ENCODE peak calls at places on chromosomes 5 and 9, in seven cellular contexts. One of them, this sample, is unnamed. For H3K4me1 and H3K36me3, the result is how much of the 10 kb centered on the place peaks cover.

GRCh38 chr5:93461751-93462150 is 119.3 kb downstream of the NR2F1-AS1 start:
- DNase-seq in mesenchymal stem cell: peak
- DNase-seq in body of pancreas: no peak
- DNase-seq in lung: no peak
- DNase-seq in colonic mucosa: no peak
- DNase-seq in lower lobe of right lung: no peak
- DNase-seq in cardiac muscle cell: no peak
- DNase-seq in this sample: no peak

GRCh38 chr9:126631254-126631653 is 17.5 kb downstream of the LMX1B start:
- DNase-seq in mesenchymal stem cell: no peak
- DNase-seq in body of pancreas: no peak
- DNase-seq in lung: no peak
- DNase-seq in colonic mucosa: no peak
- DNase-seq in lower lobe of right lung: no peak
- DNase-seq in cardiac muscle cell: peak
- DNase-seq in this sample: no peak

GRCh38 chr5:168651654-168652053 is 72.5 kb upstream of the PANK3 start:
- DNase-seq in mesenchymal stem cell: peak
- DNase-seq in body of pancreas: no peak
- DNase-seq in lung: no peak
- DNase-seq in colonic mucosa: no peak
- DNase-seq in lower lobe of right lung: no peak
- DNase-seq in cardiac muscle cell: peak
- DNase-seq in this sample: no peak

GRCh38 chr9:27194401-27195091 is 85.5 kb downstream of the TEK start:
- DNase-seq in mesenchymal stem cell: peak
- DNase-seq in body of pancreas: no peak
- DNase-seq in lung: no peak
- DNase-seq in colonic mucosa: no peak
- DNase-seq in lower lobe of right lung: no peak
- DNase-seq in cardiac muscle cell: peak
- DNase-seq in this sample: peak

GRCh38 chr9:42852133-42852532 is 668.7 kb downstream of the SPATA31A6 start:
- DNase-seq in mesenchymal stem cell: peak
- DNase-seq in body of pancreas: peak
- DNase-seq in lung: no peak
- DNase-seq in colonic mucosa: peak
- DNase-seq in lower lobe of right lung: no peak
- DNase-seq in cardiac muscle cell: peak
- DNase-seq in this sample: peak

GRCh38 chr9:104969116-104969515 is 41.2 kb upstream of the ABCA1 start:
- DNase-seq in mesenchymal stem cell: no peak
- DNase-seq in body of pancreas: no peak
- DNase-seq in lung: no peak
- DNase-seq in colonic mucosa: no peak
- DNase-seq in lower lobe of right lung: no peak
- DNase-seq in cardiac muscle cell: no peak
- DNase-seq in this sample: no peak

GRCh38 chr5:108919591-108920326 is 172.1 kb downstream of the FER start:
- DNase-seq in mesenchymal stem cell: no peak
- DNase-seq in body of pancreas: no peak
- DNase-seq in lung: no peak
- DNase-seq in colonic mucosa: no peak
- DNase-seq in lower lobe of right lung: no peak
- DNase-seq in cardiac muscle cell: no peak
- DNase-seq in this sample: no peak

GRCh38 chr5:158590936-158591863 is 508.5 kb downstream of the EBF1 start:
- DNase-seq in mesenchymal stem cell: peak
- DNase-seq in body of pancreas: peak
- DNase-seq in lung: no peak
- DNase-seq in colonic mucosa: no peak
- DNase-seq in lower lobe of right lung: no peak
- DNase-seq in cardiac muscle cell: peak
- DNase-seq in this sample: no peak

GRCh38 chr9:19583890-19584289 is 175.1 kb downstream of the ACER2 start:
- DNase-seq in mesenchymal stem cell: no peak
- DNase-seq in body of pancreas: no peak
- DNase-seq in lung: no peak
- DNase-seq in colonic mucosa: no peak
- DNase-seq in lower lobe of right lung: no peak
- DNase-seq in cardiac muscle cell: no peak
- DNase-seq in this sample: no peak

GRCh38 chr5:91490340-91490739 is 107.2 kb upstream of the ARRDC3 start:
- DNase-seq in mesenchymal stem cell: no peak
- DNase-seq in body of pancreas: no peak
- DNase-seq in lung: no peak
- DNase-seq in colonic mucosa: no peak
- DNase-seq in lower lobe of right lung: no peak
- DNase-seq in cardiac muscle cell: no peak
- DNase-seq in this sample: no peak

GRCh38 chr5:43209060-43209459 is 17.0 kb downstream of the NIM1K start:
- DNase-seq in mesenchymal stem cell: no peak
- DNase-seq in body of pancreas: no peak
- DNase-seq in lung: no peak
- DNase-seq in colonic mucosa: no peak
- DNase-seq in lower lobe of right lung: no peak
- DNase-seq in cardiac muscle cell: no peak
- DNase-seq in this sample: no peak

GRCh38 chr5:58466939-58467338 is 7.1 kb upstream of the PLK2 start:
- DNase-seq in mesenchymal stem cell: peak
- DNase-seq in body of pancreas: no peak
- DNase-seq in lung: no peak
- DNase-seq in colonic mucosa: no peak
- DNase-seq in lower lobe of right lung: no peak
- DNase-seq in cardiac muscle cell: peak
- DNase-seq in this sample: no peak

GRCh38 chr9:4289411-4290380 is 10.2 kb downstream of the GLIS3 start:
- DNase-seq in mesenchymal stem cell: peak
- DNase-seq in body of pancreas: no peak
- DNase-seq in lung: no peak
- DNase-seq in colonic mucosa: no peak
- DNase-seq in lower lobe of right lung: no peak
- DNase-seq in cardiac muscle cell: no peak
- DNase-seq in this sample: no peak

GRCh38 chr5:145811834-145812625 is 23.1 kb downstream of the PRELID2 start:
- DNase-seq in mesenchymal stem cell: peak
- DNase-seq in body of pancreas: no peak
- DNase-seq in lung: no peak
- DNase-seq in colonic mucosa: no peak
- DNase-seq in lower lobe of right lung: no peak
- DNase-seq in cardiac muscle cell: peak
- DNase-seq in this sample: no peak

GRCh38 chr9:18632624-18633407 is 158.9 kb downstream of the ADAMTSL1 start:
- DNase-seq in mesenchymal stem cell: peak
- DNase-seq in body of pancreas: no peak
- DNase-seq in lung: no peak
- DNase-seq in colonic mucosa: no peak
- DNase-seq in lower lobe of right lung: no peak
- DNase-seq in cardiac muscle cell: peak
- DNase-seq in this sample: peak

GRCh38 chr9:33166263-33167083 is 663 bp downstream of the B4GALT1 start:
- DNase-seq in mesenchymal stem cell: peak
- DNase-seq in body of pancreas: no peak
- DNase-seq in lung: peak
- DNase-seq in colonic mucosa: peak
- DNase-seq in lower lobe of right lung: peak
- DNase-seq in cardiac muscle cell: peak
- DNase-seq in this sample: peak

GRCh38 chr9:14565352-14565956 is 127.8 kb downstream of the ZDHHC21 start:
- DNase-seq in mesenchymal stem cell: no peak
- DNase-seq in body of pancreas: no peak
- DNase-seq in lung: no peak
- DNase-seq in colonic mucosa: no peak
- DNase-seq in lower lobe of right lung: no peak
- DNase-seq in cardiac muscle cell: no peak
- DNase-seq in this sample: no peak

GRCh38 chr5:149886697-149887470 is 57.7 kb downstream of the PDE6A start:
- DNase-seq in mesenchymal stem cell: peak
- DNase-seq in body of pancreas: no peak
- DNase-seq in lung: peak
- DNase-seq in colonic mucosa: no peak
- DNase-seq in lower lobe of right lung: no peak
- DNase-seq in cardiac muscle cell: peak
- DNase-seq in this sample: no peak

GRCh38 chr9:94922691-94923107 is 196.2 kb downstream of the AOPEP start:
- DNase-seq in mesenchymal stem cell: peak
- DNase-seq in body of pancreas: no peak
- DNase-seq in lung: no peak
- DNase-seq in colonic mucosa: no peak
- DNase-seq in lower lobe of right lung: no peak
- DNase-seq in cardiac muscle cell: peak
- DNase-seq in this sample: no peak

DNA sequence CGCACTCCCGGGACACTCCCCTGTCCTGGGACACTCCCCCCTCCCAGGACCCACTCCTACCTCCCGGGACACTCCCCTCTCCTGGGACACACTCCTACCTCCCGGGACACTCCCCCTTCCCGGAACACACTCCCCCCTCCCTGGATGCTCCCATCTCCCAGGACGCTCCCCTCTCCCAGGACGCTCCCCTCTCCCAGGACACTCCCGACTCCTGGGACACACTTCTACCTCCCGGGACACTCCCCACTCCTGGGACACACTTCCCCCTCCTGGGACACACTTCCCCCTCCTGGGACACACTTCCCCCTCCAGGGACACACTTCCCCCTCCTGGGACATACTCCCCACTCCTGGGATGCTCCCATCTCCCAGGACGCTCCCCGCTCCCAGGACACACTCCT is 95.6 kb downstream of the RXRA start:
- DNase-seq in mesenchymal stem cell: no peak
- DNase-seq in body of pancreas: no peak
- DNase-seq in lung: no peak
- DNase-seq in colonic mucosa: no peak
- DNase-seq in lower lobe of right lung: no peak
- DNase-seq in cardiac muscle cell: no peak
- DNase-seq in this sample: no peak
- H3K4me1 ChIP-seq in mesenchymal stem cell: under half
- H3K4me1 ChIP-seq in body of pancreas: under half
- H3K4me1 ChIP-seq in lung: under half
- H3K4me1 ChIP-seq in colonic mucosa: under half
- H3K4me1 ChIP-seq in lower lobe of right lung: under half
- H3K4me1 ChIP-seq in cardiac muscle cell: under half
- H3K4me1 ChIP-seq in this sample: under half

GRCh38 chr5:173153842-173154241 is 9.5 kb downstream of the BNIP1 start:
- DNase-seq in mesenchymal stem cell: no peak
- DNase-seq in body of pancreas: no peak
- DNase-seq in lung: no peak
- DNase-seq in colonic mucosa: no peak
- DNase-seq in lower lobe of right lung: no peak
- DNase-seq in cardiac muscle cell: no peak
- DNase-seq in this sample: no peak
- H3K36me3 ChIP-seq in mesenchymal stem cell: half or more
- H3K36me3 ChIP-seq in body of pancreas: under half
- H3K36me3 ChIP-seq in lung: under half
- H3K36me3 ChIP-seq in colonic mucosa: under half
- H3K36me3 ChIP-seq in lower lobe of right lung: half or more
- H3K36me3 ChIP-seq in cardiac muscle cell: under half
- H3K36me3 ChIP-seq in this sample: under half

DNA sequence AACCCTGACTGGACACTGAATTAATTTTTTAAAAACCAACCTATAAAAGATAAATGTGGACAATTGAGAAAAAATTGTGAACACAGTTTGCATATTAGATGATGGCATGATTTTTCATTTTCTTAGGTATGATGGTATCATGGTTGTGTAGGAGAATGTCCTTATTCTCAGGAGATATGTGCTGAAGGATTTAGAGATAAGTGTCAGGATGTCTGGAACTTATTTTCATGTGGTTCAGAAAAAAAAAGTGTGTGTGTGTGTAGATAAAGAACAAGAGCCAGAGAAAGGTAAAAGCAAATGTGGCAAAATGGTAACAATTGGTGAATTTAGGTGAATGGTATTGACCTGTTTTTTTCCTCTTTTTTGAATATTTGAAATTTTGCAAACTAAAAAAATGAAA is 4.0 kb downstream of the GNPDA1 start:
- DNase-seq in mesenchymal stem cell: no peak
- DNase-seq in body of pancreas: no peak
- DNase-seq in lung: no peak
- DNase-seq in colonic mucosa: no peak
- DNase-seq in lower lobe of right lung: no peak
- DNase-seq in cardiac muscle cell: no peak
- DNase-seq in this sample: no peak
- H3K4me1 ChIP-seq in mesenchymal stem cell: under half
- H3K4me1 ChIP-seq in body of pancreas: under half
- H3K4me1 ChIP-seq in lung: under half
- H3K4me1 ChIP-seq in colonic mucosa: under half
- H3K4me1 ChIP-seq in lower lobe of right lung: under half
- H3K4me1 ChIP-seq in cardiac muscle cell: under half
- H3K4me1 ChIP-seq in this sample: under half

GRCh38 chr9:35059438-35059837 is 13.0 kb downstream of the VCP start:
- DNase-seq in mesenchymal stem cell: no peak
- DNase-seq in body of pancreas: no peak
- DNase-seq in lung: no peak
- DNase-seq in colonic mucosa: no peak
- DNase-seq in lower lobe of right lung: no peak
- DNase-seq in cardiac muscle cell: no peak
- DNase-seq in this sample: no peak

GRCh38 chr9:35054185-35054835 is 18.1 kb downstream of the VCP start:
- DNase-seq in mesenchymal stem cell: no peak
- DNase-seq in body of pancreas: no peak
- DNase-seq in lung: no peak
- DNase-seq in colonic mucosa: no peak
- DNase-seq in lower lobe of right lung: no peak
- DNase-seq in cardiac muscle cell: no peak
- DNase-seq in this sample: no peak

GRCh38 chr9:35057271-35057620 is 15.2 kb downstream of the VCP start:
- DNase-seq in mesenchymal stem cell: no peak
- DNase-seq in body of pancreas: no peak
- DNase-seq in lung: no peak
- DNase-seq in colonic mucosa: no peak
- DNase-seq in lower lobe of right lung: no peak
- DNase-seq in cardiac muscle cell: no peak
- DNase-seq in this sample: no peak

GRCh38 chr9:35054871-35055644 is 17.4 kb downstream of the VCP start:
- DNase-seq in mesenchymal stem cell: no peak
- DNase-seq in body of pancreas: no peak
- DNase-seq in lung: no peak
- DNase-seq in colonic mucosa: no peak
- DNase-seq in lower lobe of right lung: no peak
- DNase-seq in cardiac muscle cell: no peak
- DNase-seq in this sample: no peak

DNA sequence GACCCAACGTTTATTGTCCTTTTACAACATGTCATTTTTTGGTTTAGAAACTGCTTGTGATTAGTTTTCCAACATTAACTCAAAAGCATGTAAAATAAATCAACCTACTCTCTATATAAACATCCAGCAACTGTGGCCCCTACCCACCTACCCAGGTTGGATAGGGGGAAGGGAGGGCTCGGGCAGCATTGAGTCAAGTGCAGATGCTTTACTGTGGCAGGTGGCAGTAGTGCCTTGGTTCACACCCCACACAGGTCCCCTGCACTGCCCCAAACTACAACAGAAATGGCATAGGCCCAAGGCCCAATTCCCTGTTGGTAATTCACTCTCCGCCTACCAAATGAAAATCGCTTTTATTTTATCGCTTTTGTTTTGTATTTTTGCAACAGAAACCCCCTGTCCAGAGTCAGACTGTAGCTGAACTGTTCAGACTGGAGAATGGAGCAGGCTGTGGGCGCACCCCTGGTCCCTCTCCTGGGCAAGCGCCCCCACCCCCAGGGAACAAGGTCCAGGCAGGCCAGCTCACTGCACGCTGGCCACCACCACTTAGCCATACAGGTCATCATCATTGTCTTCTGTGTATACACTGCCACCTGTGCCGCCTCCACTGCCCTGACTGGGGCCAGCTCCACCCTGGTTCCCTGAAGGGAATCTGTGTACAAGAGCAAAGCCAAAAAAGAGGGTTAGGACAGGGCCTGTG is 15.7 kb downstream of the VCP start:
- DNase-seq in mesenchymal stem cell: no peak
- DNase-seq in body of pancreas: no peak
- DNase-seq in lung: no peak
- DNase-seq in colonic mucosa: no peak
- DNase-seq in lower lobe of right lung: no peak
- DNase-seq in cardiac muscle cell: no peak
- DNase-seq in this sample: no peak
- H3K36me3 ChIP-seq in mesenchymal stem cell: half or more
- H3K36me3 ChIP-seq in body of pancreas: half or more
- H3K36me3 ChIP-seq in lung: half or more
- H3K36me3 ChIP-seq in colonic mucosa: under half
- H3K36me3 ChIP-seq in lower lobe of right lung: half or more
- H3K36me3 ChIP-seq in cardiac muscle cell: half or more
- H3K36me3 ChIP-seq in this sample: under half